ENCODE peak calls at places on chromosomes 3 and 15, in four cellular contexts. One of them, this sample, is unnamed.

GRCh38 chr15:43514241-43515057 is 3.0 kb upstream of the MAP1A start:
- DNase-seq in neuronal stem cell: no peak
- DNase-seq in mesendoderm: peak; percentile 76
- DNase-seq in H1: peak; percentile 64
- DNase-seq in this sample: peak; percentile 49

GRCh38 chr15:90868261-90868689 is at the start of gene FURIN:
- DNase-seq in neuronal stem cell: no peak
- DNase-seq in H1: no peak
- DNase-seq in mesendoderm: no peak
- DNase-seq in this sample: no peak

GRCh38 chr3:100316656-100317069 is 17.9 kb upstream of the NIT2 start:
- DNase-seq in H1: no peak
- DNase-seq in neuronal stem cell: peak; percentile 15
- DNase-seq in mesendoderm: peak; percentile 57
- DNase-seq in this sample: peak; percentile 68

GRCh38 chr15:59830873-59831272 is 141.8 kb upstream of the BNIP2 start:
- DNase-seq in mesendoderm: no peak
- DNase-seq in neuronal stem cell: no peak
- DNase-seq in H1: no peak
- DNase-seq in this sample: no peak

GRCh38 chr3:174858353-174858752 is 781 bp upstream of the NAALADL2 start:
- DNase-seq in neuronal stem cell: no peak
- DNase-seq in H1: no peak
- DNase-seq in mesendoderm: no peak
- DNase-seq in this sample: no peak

GRCh38 chr3:126087552-126088175 is 3.7 kb upstream of the SLC41A3 start:
- DNase-seq in mesendoderm: peak; percentile 32
- DNase-seq in H1: no peak
- DNase-seq in neuronal stem cell: no peak
- DNase-seq in this sample: no peak

GRCh38 chr3:113242091-113242581 is 30.8 kb downstream of the BOC start:
- DNase-seq in neuronal stem cell: no peak
- DNase-seq in H1: no peak
- DNase-seq in mesendoderm: peak; percentile 51
- DNase-seq in this sample: peak; percentile 21

GRCh38 chr3:144162042-144162441 is 190.4 kb downstream of the DIPK2A start:
- DNase-seq in H1: no peak
- DNase-seq in neuronal stem cell: no peak
- DNase-seq in mesendoderm: no peak
- DNase-seq in this sample: peak; percentile 89

GRCh38 chr15:101123222-101123910 is 128.5 kb downstream of the CHSY1 start:
- DNase-seq in neuronal stem cell: no peak
- DNase-seq in H1: no peak
- DNase-seq in mesendoderm: peak; percentile 45
- DNase-seq in this sample: peak; percentile 67

GRCh38 chr3:45188714-45189659 is 37.1 kb downstream of the TMEM158 start:
- DNase-seq in mesendoderm: no peak
- DNase-seq in neuronal stem cell: no peak
- DNase-seq in H1: no peak
- DNase-seq in this sample: peak; percentile 28

DNA sequence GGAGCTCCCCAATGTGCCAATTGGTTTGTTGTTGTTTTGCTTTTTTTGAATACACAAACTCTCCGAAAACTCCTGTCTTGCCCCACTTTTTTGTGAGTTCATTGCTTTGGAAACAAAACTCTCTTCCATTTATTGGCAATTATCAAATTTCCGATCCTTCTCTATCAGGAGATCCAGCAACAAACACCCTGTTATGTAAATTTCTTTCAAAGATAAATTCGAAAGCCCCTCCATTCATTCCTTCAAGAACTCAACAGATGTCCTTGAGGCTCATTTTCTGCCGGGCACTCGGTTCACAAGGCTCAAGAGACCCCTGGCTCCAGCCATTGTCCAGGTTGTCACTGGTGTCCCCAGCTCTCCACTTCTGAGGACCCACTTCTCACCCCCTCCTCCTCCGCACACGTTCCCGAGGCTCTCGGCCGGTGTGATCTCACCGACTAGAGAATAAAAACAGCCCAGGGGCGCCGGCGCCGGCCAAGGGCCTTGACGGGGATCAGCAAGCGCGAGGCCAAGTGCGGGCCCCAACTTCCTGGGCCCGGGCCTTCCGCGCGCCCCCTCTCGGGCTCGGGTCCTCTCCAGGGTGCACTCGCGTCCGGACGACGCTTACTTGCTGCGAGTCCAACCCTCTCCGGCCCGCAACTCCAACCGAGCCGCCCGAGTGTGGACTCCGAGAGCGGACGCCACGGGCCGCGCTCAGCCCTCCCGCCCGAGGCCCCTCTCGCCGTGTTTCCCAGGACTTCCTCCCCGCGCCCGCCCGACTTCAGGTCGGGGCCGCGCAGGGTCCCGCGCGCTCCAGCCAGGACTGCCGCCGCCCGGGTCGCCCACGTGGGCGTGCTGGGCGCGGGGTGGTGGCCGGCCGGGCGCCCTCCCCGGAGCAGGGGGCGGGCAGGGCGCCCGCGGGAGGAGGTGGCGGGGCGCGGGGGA is 533 bp upstream of the SMAD3 start:
- DNase-seq in mesendoderm: peak; percentile 93
- DNase-seq in neuronal stem cell: peak; percentile 71
- DNase-seq in H1: peak; percentile 81
- DNase-seq in this sample: no peak
- H2BK15ac ChIP-seq in mesendoderm: peak overlapping the region; percentile 58
- H2BK15ac ChIP-seq in neuronal stem cell: no peak overlapping the region
- H2BK15ac ChIP-seq in H1: no peak overlapping the region
- H2BK15ac ChIP-seq in this sample: no peak overlapping the region

GRCh38 chr3:128725932-128726690 is at the start of gene RAB7A:
- DNase-seq in neuronal stem cell: peak; percentile 91
- DNase-seq in mesendoderm: peak; percentile 99
- DNase-seq in H1: peak; percentile 96
- DNase-seq in this sample: peak; percentile 98
- H2BK120ac ChIP-seq in neuronal stem cell: no peak within 1 kb of the TSS
- H2BK120ac ChIP-seq in mesendoderm: no peak within 1 kb of the TSS
- H2BK120ac ChIP-seq in H1: no peak within 1 kb of the TSS
- H2BK120ac ChIP-seq in this sample: peak within 1 kb of the TSS; percentile 54

DNA sequence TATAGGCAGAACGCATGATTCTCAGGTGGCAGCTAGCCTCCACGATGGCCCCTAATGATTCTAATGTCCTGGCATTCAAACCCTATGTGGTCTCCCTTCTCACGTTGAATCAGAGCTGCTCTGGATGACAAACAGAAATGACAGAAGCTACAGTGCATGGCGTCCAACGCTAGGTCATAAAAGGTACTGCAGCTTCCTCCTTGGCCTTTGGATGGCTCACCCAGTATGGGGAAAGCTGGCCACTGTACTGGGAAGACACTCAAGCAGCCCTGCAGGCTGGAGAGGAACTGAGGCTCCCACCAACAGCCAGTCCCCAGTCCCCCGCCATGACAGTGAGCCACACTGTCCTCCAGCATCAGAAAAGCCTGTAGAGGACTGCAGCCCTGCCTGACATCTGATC is 286.3 kb downstream of the FAM43A start:
- DNase-seq in H1: peak; percentile 14
- DNase-seq in neuronal stem cell: no peak
- DNase-seq in mesendoderm: no peak
- DNase-seq in this sample: no peak
- H2BK15ac ChIP-seq in H1: no peak overlapping the region
- H2BK15ac ChIP-seq in neuronal stem cell: no peak overlapping the region
- H2BK15ac ChIP-seq in mesendoderm: no peak overlapping the region
- H2BK15ac ChIP-seq in this sample: no peak overlapping the region

DNA sequence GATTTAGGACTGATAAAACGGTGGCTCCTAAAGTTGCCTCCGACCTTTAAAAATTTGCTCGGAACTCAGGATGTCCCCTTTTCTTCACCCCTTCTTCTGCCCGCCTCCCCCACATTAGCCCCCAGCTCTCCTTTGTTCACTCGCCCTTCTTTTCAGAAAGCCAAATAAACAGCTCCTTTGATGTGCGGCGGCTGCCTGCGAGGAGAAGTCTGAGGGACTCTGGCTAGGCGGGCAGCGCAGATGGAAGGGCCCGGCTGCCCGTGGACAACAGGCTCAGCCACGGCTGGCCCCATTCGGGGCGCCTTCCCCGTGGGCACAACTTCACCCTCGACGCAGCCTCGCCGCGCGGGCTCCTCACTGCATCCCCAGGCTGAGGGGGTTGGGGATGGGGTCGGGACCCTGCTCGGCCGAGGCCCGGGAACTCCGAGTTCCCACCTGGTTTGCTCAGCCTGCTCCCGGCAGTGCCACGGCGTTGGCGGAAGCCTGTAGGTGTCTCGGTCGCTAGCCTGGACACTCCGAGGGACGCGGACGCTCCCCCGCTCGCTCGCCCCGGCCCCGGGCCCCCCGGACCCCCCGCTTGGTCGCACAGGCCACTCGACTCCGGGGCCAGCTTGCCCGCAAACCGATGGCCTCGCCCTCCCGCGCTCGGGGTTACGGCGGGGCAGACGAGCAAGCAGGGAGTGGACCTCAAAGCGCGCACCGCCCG is 897 bp upstream of the TLE3 start:
- DNase-seq in neuronal stem cell: peak; percentile 76
- DNase-seq in H1: peak; percentile 83
- DNase-seq in mesendoderm: peak; percentile 83
- DNase-seq in this sample: no peak
- H2BK120ac ChIP-seq in neuronal stem cell: no peak overlapping the region
- H2BK120ac ChIP-seq in H1: no peak overlapping the region
- H2BK120ac ChIP-seq in mesendoderm: peak overlapping the region; percentile 95
- H2BK120ac ChIP-seq in this sample: peak overlapping the region; percentile 45

GRCh38 chr15:49300856-49301255 is 122.2 kb upstream of the FGF7 start:
- DNase-seq in neuronal stem cell: no peak
- DNase-seq in mesendoderm: no peak
- DNase-seq in H1: no peak
- DNase-seq in this sample: no peak

GRCh38 chr15:49303003-49303402 is 120.0 kb upstream of the FGF7 start:
- DNase-seq in mesendoderm: no peak
- DNase-seq in neuronal stem cell: no peak
- DNase-seq in H1: no peak
- DNase-seq in this sample: no peak

GRCh38 chr15:49297584-49297983 is 125.5 kb upstream of the FGF7 start:
- DNase-seq in mesendoderm: no peak
- DNase-seq in neuronal stem cell: no peak
- DNase-seq in H1: no peak
- DNase-seq in this sample: no peak

GRCh38 chr15:49296258-49296657 is 126.2 kb downstream of the GALK2 start:
- DNase-seq in mesendoderm: no peak
- DNase-seq in H1: no peak
- DNase-seq in neuronal stem cell: no peak
- DNase-seq in this sample: no peak

DNA sequence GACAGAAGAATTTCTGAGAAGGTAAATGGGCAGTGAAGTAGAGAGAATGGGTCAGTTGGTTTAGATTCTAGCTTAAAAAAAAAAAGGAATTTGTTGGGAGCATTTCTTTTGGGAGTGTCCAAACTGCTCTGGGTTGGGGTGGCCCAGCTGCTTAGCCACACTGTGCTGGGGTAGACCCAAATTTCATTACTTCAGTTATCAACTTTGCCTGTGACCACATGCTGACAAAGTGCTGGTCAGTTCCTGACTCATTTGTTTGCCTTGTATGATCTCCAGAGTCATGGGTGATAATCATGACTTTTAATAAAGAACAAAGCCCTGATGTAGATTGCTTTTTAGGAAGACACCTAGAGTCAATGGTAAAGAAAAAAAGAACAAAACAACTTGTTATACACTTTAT is 121.5 kb upstream of the FGF7 start:
- DNase-seq in neuronal stem cell: no peak
- DNase-seq in H1: no peak
- DNase-seq in mesendoderm: no peak
- DNase-seq in this sample: peak; percentile 50
- H2BK15ac ChIP-seq in neuronal stem cell: no peak overlapping the region
- H2BK15ac ChIP-seq in H1: no peak overlapping the region
- H2BK15ac ChIP-seq in mesendoderm: no peak overlapping the region
- H2BK15ac ChIP-seq in this sample: no peak overlapping the region

DNA sequence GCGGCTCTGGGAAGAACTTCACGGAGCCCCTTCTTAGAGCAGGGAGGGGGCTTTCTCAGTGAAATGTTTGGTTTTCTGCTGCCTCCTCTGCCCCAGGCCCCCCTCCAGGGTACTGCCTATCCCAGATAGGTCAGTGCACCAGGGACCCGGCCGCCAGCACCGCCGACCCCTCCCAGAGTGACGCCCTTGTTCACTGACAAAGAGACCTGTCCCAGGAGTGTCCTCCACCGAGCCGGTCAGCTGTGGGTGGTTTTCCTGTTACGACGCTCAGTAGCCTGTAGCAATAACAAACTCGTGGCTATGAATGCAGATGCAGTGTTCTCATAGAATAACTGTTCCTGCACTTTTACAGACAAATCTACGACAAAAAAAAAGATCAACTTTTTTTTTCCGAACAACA is 87.5 kb downstream of the VGLL4 start:
- DNase-seq in H1: no peak
- DNase-seq in mesendoderm: no peak
- DNase-seq in neuronal stem cell: no peak
- DNase-seq in this sample: no peak
- H2BK120ac ChIP-seq in H1: no peak overlapping the region
- H2BK120ac ChIP-seq in mesendoderm: no peak overlapping the region
- H2BK120ac ChIP-seq in neuronal stem cell: no peak overlapping the region
- H2BK120ac ChIP-seq in this sample: no peak overlapping the region

This sample was measured in IMR-90.